ENCODE peak calls at places on chromosomes 4 and X, in five cellular contexts. N is HCT116, S is tibial nerve, G is heart left ventricle, V is A549. R is an unnamed sample.

GRCh38 chrX:31435592-31435991 is 363.8 kb upstream of the FTHL17 start:
- DNase-seq in N (no peak), V (no peak), G (no peak), S (no peak), R (peak)

GRCh38 chrX:48972214-48973164 is 845 bp upstream of the KCND1 start:
- DNase-seq in G (peak), V (peak), N (peak), S (peak), R (peak)

GRCh38 chr4:180828455-180829018 is 1414.7 kb upstream of the TENM3 start:
- DNase-seq in G (no peak), S (no peak), N (peak), V (no peak), R (peak)

GRCh38 chrX:3326721-3327120 is 19.7 kb downstream of the MXRA5 start:
- DNase-seq in S (no peak), G (no peak), N (no peak), V (no peak), R (no peak)

GRCh38 chrX:386768-387575 is at the start of gene PPP2R3B:
- DNase-seq in G (peak), N (peak), V (peak), S (peak), R (peak)

GRCh38 chr4:78865451-78865850 is 73.8 kb downstream of the PAQR3 start:
- DNase-seq in V (no peak), S (no peak), N (no peak), G (no peak), R (no peak)

GRCh38 chrX:38561126-38561868 is at the start of gene TSPAN7:
- DNase-seq in V (peak), S (peak), N (peak), G (peak), R (peak)

GRCh38 chr4:1200425-1201035 is 28.1 kb upstream of the SPON2 start:
- DNase-seq in S (peak), V (no peak), G (peak), N (no peak), R (peak)

GRCh38 chrX:15242899-15243555 is 26.9 kb downstream of the ASB9 start:
- DNase-seq in G (no peak), S (no peak), N (peak), V (peak), R (peak)

GRCh38 chr4:86935499-86935832 is 655 bp downstream of the AFF1 start:
- DNase-seq in V (no peak), S (no peak), N (no peak), G (no peak), R (no peak)

GRCh38 chr4:145061325-145061920 is 36.6 kb downstream of the ANAPC10 start:
- DNase-seq in V (no peak), N (peak), G (no peak), S (no peak), R (no peak)

GRCh38 chr4:109424093-109424818 is 9.4 kb upstream of the SEC24B start:
- DNase-seq in V (no peak), S (no peak), G (no peak), N (no peak), R (no peak)

GRCh38 chr4:172881645-172882044 is 287.0 kb upstream of the GALNT7 start:
- DNase-seq in G (no peak), V (no peak), S (no peak), N (no peak), R (no peak)

GRCh38 chrX:65985922-65986588 is 53.8 kb downstream of the VSIG4 start:
- DNase-seq in N (peak), S (no peak), V (peak), G (peak), R (peak)

GRCh38 chr4:72587334-72587733 is 18.3 kb upstream of the ADAMTS3 start:
- DNase-seq in S (no peak), G (no peak), N (no peak), V (no peak), R (no peak)

GRCh38 chrX:48761674-48762471 is at the start of gene GLOD5:
- DNase-seq in N (peak), G (no peak), S (no peak), V (no peak), R (peak)

GRCh38 chrX:106734827-106735226 is 8.3 kb downstream of the RNF128 start:
- DNase-seq in V (no peak), S (no peak), G (no peak), N (no peak), R (no peak)

GRCh38 chr4:56444719-56445118 is 8.7 kb downstream of the PAICS start:
- DNase-seq in V (no peak), G (no peak), S (no peak), N (no peak), R (no peak)

GRCh38 chr4:70969076-70969475 is 24.4 kb upstream of the DCK start:
- DNase-seq in S (no peak), G (no peak), V (no peak), N (no peak), R (no peak)

GRCh38 chrX:9354918-9355317 is 109.9 kb upstream of the TBL1X start:
- DNase-seq in N (no peak), S (no peak), G (no peak), V (no peak), R (no peak)

GRCh38 chrX:154696328-154697045 is 43.1 kb upstream of the CTAG2 start:
- DNase-seq in G (no peak), S (no peak), V (no peak), N (no peak), R (no peak)

GRCh38 chr4:99276454-99276853 is 14.3 kb downstream of the ADH1A start:
- DNase-seq in N (no peak), V (no peak), S (no peak), G (no peak), R (no peak)

GRCh38 chr4:124941267-124941666 is 228.7 kb upstream of the ANKRD50 start:
- DNase-seq in N (peak), S (no peak), G (no peak), V (no peak), R (no peak)

GRCh38 chrX:50103866-50104566 is 96.8 kb downstream of the AKAP4 start:
- DNase-seq in S (no peak), G (no peak), N (no peak), V (no peak), R (no peak)

GRCh38 chrX:13128104-13128503 is 83.7 kb upstream of the FAM9C start:
- DNase-seq in G (no peak), V (no peak), S (no peak), N (no peak), R (no peak)

GRCh38 chr4:37802068-37802666 is 24.3 kb upstream of the PGM2 start:
- DNase-seq in G (peak), V (peak), N (peak), S (no peak), R (peak)

GRCh38 chrX:19017271-19017670 is 33.4 kb upstream of the PHKA2 start:
- DNase-seq in N (no peak), S (no peak), G (no peak), V (peak), R (no peak)

GRCh38 chr4:24736066-24736465 is 59.3 kb upstream of the SOD3 start:
- DNase-seq in S (no peak), V (no peak), G (no peak), N (peak), R (no peak)

GRCh38 chrX:101507372-101507771 is 22.1 kb downstream of the ARMCX4 start:
- DNase-seq in G (no peak), V (no peak), S (no peak), N (no peak), R (no peak)

GRCh38 chr4:44257461-44257860 is 191.1 kb downstream of the KCTD8 start:
- DNase-seq in S (no peak), G (no peak), V (no peak), N (no peak), R (no peak)

GRCh38 chr4:145680902-145681301 is 956 bp downstream of the C4orf51 start:
- DNase-seq in G (no peak), N (no peak), V (no peak), S (no peak), R (no peak)

GRCh38 chr4:121308828-121309227 is 72.0 kb downstream of the QRFPR start:
- DNase-seq in G (no peak), V (no peak), N (no peak), S (no peak), R (no peak)

GRCh38 chrX:11757397-11757728 is 674 bp upstream of the MSL3 start:
- DNase-seq in N (no peak), V (no peak), S (no peak), G (no peak), R (no peak)

GRCh38 chr4:117835566-117835965 is 198.7 kb upstream of the NDST3 start:
- DNase-seq in N (no peak), S (no peak), V (no peak), G (no peak), R (no peak)

GRCh38 chrX:31036895-31037294 is 34.9 kb downstream of the FTHL17 start:
- DNase-seq in S (peak), V (peak), G (peak), N (peak), R (peak)

DNA sequence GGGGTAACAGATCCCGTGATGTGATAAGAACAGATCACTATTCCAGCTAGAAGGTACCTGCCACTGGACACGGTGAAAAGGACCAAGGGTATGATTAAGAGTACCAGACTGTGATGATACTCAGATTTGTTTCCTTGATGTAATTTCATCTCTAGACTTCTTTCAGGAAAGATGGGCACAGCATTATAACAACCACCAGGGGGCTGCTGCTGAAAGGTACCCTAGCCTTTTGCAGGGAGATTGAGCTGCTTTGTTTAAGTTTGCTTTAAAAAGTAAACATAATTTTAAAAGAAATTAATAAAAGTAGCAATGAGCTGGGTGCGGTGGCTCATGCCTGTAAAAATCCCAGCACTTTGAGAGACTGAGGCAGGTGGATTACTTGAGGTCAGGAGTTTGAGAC is 145.4 kb downstream of the EMCN start:
- DNase-seq in N (no peak), S (no peak), V (peak), G (no peak), R (no peak)
- TF ChIP-seq POLR2A in N (no peak), S (no peak), V (no peak), G (no peak), R (no peak)

GRCh38 chr4:39256436-39256835 is 74.1 kb downstream of the WDR19 start:
- DNase-seq in G (no peak), V (no peak), N (no peak), S (no peak), R (no peak)

GRCh38 chr4:39255916-39256315 is 73.6 kb downstream of the WDR19 start:
- DNase-seq in V (no peak), N (no peak), S (no peak), G (no peak), R (no peak)

GRCh38 chr4:39259571-39260330 is 77.4 kb downstream of the WDR19 start:
- DNase-seq in S (no peak), V (no peak), G (no peak), N (no peak), R (no peak)

DNA sequence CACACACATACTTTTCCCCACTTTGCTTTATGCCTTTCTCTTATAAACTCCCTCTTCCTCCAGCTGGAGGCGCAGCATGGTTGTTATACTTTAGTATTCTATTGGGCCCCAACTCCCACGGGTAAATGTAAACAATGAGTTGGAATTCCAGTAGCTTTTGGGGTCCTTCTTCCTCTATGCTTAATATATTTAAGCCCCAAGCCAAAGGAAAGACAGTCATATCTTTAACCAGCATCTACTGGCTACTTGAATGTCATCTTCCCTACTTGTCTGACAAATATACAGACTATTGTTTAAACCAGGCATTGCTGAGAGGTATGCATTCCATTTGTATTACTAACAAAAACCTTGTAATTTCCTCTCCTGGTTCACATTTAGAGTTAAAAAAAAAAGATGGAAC is 72.9 kb downstream of the WDR19 start:
- DNase-seq in V (peak), S (no peak), G (no peak), N (no peak), R (no peak)
- TF ChIP-seq CTCF in V (peak), S (no peak), G (no peak), N (peak), R (no peak)

DNA sequence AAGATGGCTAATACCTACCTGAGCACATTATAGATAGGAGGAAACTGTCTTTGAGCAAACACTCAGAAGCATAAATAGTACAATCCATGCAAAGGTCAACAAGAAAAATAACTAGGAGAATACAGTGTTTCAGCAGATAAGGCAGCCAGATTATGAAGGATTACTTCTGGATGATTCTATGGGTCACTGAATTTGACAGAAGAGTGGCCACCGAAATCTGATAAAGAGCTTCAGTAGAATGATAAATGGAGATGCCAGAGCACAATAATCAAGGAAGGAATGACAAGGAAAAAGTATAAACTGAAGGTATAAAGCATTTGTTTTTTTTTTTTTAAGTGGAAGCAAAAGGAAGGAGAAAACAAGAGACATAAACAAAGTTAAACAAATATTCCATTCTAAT is 58.7 kb downstream of the ELF2 start:
- DNase-seq in G (no peak), V (no peak), S (no peak), N (no peak), R (no peak)
- H3K4me3 ChIP-seq in G (no peak), V (no peak), S (no peak), N (no peak), R (no peak)

DNA sequence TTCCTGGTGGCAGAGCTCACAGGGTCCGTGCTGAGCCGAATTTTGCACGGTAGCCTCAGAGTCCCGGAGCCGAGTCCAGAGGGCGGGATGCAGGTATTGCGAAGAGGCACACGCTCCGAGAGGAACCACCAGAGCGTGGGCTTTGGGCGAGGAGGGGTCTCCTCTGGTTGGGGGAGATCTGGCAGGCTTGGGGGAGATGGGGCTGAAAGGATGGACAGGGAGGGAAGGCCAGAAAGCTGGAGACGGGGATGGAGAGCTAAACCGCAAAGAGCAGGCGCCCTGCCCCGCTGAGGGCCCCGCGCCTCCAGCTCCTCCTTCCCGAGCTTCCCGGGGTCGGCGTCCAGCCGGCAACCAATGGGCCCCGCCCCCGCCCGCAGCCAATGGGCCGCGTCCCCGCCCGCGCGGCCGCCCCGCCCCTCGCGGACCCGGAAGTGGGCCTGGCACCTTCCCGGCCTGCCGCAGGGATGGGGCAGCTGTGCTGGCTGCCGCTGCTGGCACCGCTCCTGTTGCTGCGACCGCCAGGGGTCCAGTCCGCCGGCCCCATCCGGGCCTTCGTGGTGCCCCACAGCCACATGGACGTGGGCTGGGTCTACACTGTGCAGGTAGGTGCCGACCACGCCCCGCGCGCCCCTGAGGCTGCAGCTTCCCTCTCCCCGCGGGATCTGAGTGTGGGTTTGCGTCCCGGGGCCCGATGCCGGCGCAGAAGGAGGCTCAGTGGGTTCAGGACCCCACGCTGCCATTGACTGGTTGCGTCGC is at the start of gene MAN2B2:
- DNase-seq in G (peak), N (peak), V (peak), S (peak), R (peak)
- TF ChIP-seq POLR2A in G (peak), N (no peak), V (peak), S (no peak), R (peak)

GRCh38 chr4:83361416-83362196 is 27.0 kb upstream of the HPSE start:
- DNase-seq in N (no peak), S (no peak), G (no peak), V (no peak), R (no peak)

GRCh38 chr4:83364312-83364711 is 29.7 kb upstream of the HPSE start:
- DNase-seq in S (no peak), V (no peak), G (no peak), N (no peak), R (no peak)

GRCh38 chr4:83360018-83360417 is 25.4 kb upstream of the HPSE start:
- DNase-seq in V (no peak), N (no peak), G (no peak), S (no peak), R (no peak)

GRCh38 chr4:83358410-83358809 is 23.8 kb upstream of the HPSE start:
- DNase-seq in V (peak), G (no peak), S (no peak), N (no peak), R (no peak)

DNA sequence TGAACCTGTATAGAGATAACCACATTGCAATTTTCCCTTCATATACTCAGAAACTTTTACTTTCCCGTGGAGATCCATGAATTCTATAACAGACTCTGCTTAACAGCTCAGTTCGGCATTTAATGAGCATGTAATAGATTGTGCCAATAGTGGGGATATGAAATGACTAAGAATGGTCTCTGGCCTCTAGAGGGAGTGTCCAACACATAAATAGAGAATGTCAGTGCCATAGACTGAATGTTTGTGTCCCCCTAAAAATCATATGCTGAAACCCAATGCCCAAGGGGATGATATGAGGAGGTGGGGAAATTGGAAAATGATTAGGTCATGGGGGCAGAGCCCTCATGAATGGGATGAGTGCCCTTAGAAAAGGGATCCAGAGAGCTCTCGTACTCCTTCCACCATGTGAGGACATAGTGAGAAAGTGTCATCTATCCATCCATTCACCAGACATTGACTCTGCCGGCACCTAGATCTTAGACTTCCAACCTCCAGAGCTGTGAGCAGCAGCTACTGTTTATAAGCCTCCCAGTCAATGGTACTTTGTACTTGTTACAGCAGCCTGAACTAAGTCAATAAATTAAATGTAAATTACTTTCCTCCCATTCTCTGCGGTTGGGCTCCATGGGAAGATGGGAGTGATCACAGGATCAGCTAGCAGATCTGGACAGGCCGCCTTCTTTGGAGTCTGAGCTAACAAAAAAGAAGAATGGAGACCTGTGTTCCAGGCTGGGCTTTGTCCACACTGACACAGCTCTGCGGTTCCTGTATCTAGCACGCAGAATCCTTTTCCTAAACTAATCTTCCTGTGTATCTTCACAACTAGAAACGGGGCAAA is 28.1 kb upstream of the HPSE start:
- DNase-seq in V (peak), G (no peak), S (no peak), N (no peak), R (no peak)
- TF ChIP-seq CTCF in V (peak), G (peak), S (no peak), N (peak), R (no peak)

DNA sequence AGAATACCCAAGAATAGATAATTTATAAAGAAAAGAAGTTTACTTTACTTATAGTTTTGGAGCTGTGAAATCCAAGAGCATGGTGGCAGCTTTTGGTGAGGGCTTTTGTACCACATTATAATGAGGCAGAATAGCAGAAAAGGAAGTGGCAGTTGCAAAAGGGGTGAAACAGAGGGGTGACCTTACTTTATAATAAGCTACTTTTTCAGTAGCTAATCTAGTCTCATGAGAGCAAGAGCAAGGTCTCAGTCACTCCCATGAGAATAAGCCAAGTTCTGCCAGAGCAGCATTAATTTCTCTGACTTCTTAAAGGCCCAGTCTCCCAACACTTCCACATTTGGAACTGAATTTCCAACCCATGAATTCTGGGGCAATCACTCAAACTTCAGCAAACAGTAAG is 502.0 kb downstream of the GBA3 start:
- DNase-seq in V (no peak), G (no peak), N (no peak), S (no peak), R (no peak)
- H3K4me3 ChIP-seq in V (no peak), G (no peak), N (no peak), S (no peak), R (no peak)

DNA sequence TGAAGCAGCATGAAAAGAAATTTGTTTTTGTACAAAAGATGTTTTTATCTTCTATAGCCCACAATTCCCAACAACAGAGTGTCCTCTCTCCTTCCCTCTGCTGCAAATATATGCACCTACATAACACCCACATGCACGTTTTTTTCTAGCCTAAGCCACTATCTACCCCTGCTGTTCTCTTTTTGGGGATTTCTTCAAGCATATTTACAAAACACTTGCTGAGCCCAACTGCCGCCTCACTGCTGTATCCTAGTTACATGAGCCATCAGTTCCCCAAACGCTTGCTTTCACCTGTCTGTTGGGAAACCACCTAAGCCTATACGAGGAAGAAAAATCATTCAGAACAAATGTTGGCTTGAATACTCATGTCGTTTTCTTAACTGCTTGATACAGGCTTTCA is 127.2 kb downstream of the CHRNA9 start:
- DNase-seq in S (no peak), V (no peak), G (no peak), N (no peak), R (peak)
- TF ChIP-seq POLR2A in S (no peak), V (no peak), G (no peak), N (no peak), R (no peak)

GRCh38 chrX:85544609-85545008 is 165.1 kb upstream of the POF1B start:
- DNase-seq in V (no peak), G (no peak), S (no peak), N (no peak), R (no peak)
- TF ChIP-seq CTCF in V (peak), G (peak), S (no peak), N (peak), R (peak)